ENCODE peak calls at places on chromosome 14, in eight cellular contexts. W, S, T, B, J, X, F and P are unnamed samples.

GRCh38 chr14:99181246-99181645 is 90.8 kb downstream of the BCL11B start:
- DNase-seq in X (no peak), B (no peak), J (no peak), T (no peak), S (peak), F (no peak), W (no peak), P (no peak)

GRCh38 chr14:56119221-56119967 is 1.2 kb downstream of the PELI2 start:
- DNase-seq in W (peak), F (peak), J (peak), B (peak), X (peak), T (no peak), S (peak), P (no peak)

GRCh38 chr14:94560782-94561655 is at the start of gene SERPINA4:
- DNase-seq in B (no peak), T (no peak), J (no peak), X (no peak), S (no peak), F (no peak), W (no peak), P (no peak)

GRCh38 chr14:25090716-25091454 is 40.9 kb upstream of the STXBP6 start:
- DNase-seq in S (no peak), B (no peak), W (no peak), F (peak), T (no peak), J (no peak), X (no peak), P (no peak)

GRCh38 chr14:72516936-72517408 is 376.9 kb downstream of the DPF3 start:
- DNase-seq in J (no peak), F (peak), S (peak), B (no peak), T (peak), X (peak), W (peak), P (peak)

GRCh38 chr14:94447206-94447605 is 5.4 kb downstream of the SERPINA11 start:
- DNase-seq in B (no peak), W (no peak), F (no peak), X (no peak), T (no peak), J (no peak), S (no peak), P (no peak)

GRCh38 chr14:32087173-32087861 is 10.2 kb downstream of the ARHGAP5 start:
- DNase-seq in S (peak), J (no peak), W (no peak), F (peak), T (no peak), B (no peak), X (no peak), P (no peak)

GRCh38 chr14:67285876-67286452 is 44.7 kb downstream of the PALS1 start:
- DNase-seq in F (no peak), T (no peak), W (peak), J (no peak), S (peak), X (no peak), B (no peak), P (no peak)

GRCh38 chr14:49497725-49498348 is 88.3 kb downstream of the RPS29 start:
- DNase-seq in S (peak), W (peak), X (no peak), F (peak), B (no peak), J (no peak), T (peak), P (no peak)

GRCh38 chr14:29743566-29743965 is 184.1 kb downstream of the PRKD1 start:
- DNase-seq in B (no peak), W (no peak), T (no peak), F (no peak), S (no peak), J (no peak), X (no peak), P (no peak)

GRCh38 chr14:22452330-22452729 is 136.7 kb downstream of the DAD1 start:
- DNase-seq in J (no peak), X (no peak), S (no peak), W (no peak), F (no peak), B (no peak), T (no peak), P (no peak)

GRCh38 chr14:33369041-33369440 is 430.4 kb downstream of the NPAS3 start:
- DNase-seq in T (no peak), J (no peak), W (no peak), F (no peak), S (no peak), X (no peak), B (no peak), P (no peak)

GRCh38 chr14:33362934-33363333 is 424.3 kb downstream of the NPAS3 start:
- DNase-seq in S (peak), X (no peak), W (no peak), F (no peak), T (no peak), J (no peak), B (no peak), P (no peak)

GRCh38 chr14:33364536-33364935 is 425.9 kb downstream of the NPAS3 start:
- DNase-seq in J (no peak), T (no peak), W (no peak), B (no peak), F (no peak), X (no peak), S (no peak), P (no peak)

GRCh38 chr14:33359288-33359881 is 420.7 kb downstream of the NPAS3 start:
- DNase-seq in W (no peak), S (no peak), X (no peak), J (no peak), F (no peak), B (no peak), T (no peak), P (no peak)

GRCh38 chr14:33363687-33364086 is 425.0 kb downstream of the NPAS3 start:
- DNase-seq in J (no peak), F (peak), W (no peak), S (no peak), X (no peak), B (no peak), T (no peak), P (no peak)
- H3K4me3 ChIP-seq in J (no peak), F (no peak), W (no peak), S (no peak), X (no peak), B (no peak), T (no peak), P (no peak)

DNA sequence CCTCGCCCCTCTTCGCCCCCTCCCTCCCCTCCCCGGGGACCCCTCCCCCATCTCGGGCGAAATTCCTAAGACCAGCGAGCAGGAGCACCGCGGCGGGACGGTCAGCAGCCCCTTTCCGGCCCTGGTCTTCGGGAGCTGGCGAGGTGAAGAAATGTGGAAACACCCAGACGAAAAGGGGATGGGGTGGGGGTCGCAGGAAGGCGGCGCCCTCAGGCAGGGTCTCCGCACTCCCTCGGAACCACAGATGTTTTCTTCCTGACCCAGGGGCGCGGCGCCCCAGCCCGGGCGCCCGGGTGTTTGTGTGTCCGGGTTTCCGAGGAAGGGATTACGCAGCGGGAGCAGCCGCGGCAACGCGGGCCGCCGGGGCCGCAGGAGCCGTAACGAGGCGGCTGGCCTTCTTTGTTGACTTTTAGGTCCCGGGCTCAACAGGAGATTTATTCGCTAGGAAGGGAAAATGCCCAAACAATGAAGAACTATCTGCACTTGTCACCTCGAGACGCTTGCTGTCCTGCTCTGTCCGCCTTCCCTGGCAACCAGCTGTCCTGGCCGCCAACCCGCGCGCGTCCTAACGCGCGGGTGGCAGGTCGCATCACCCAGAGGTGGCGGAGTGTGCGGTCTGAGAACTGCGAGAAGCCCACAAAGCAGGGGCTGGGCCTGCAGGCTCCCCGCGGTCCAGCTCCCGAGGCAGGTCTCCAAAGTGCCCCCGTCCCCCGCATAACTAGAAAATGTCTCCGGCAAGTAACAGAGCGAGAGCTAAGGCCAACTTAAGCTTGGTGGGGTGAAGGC is 7.0 kb downstream of the FOXA1 start:
- DNase-seq in B (peak), S (peak), F (no peak), T (no peak), W (no peak), X (no peak), J (peak), P (no peak)
- H3K4me3 ChIP-seq in B (no peak), S (peak), F (no peak), T (no peak), W (no peak), X (no peak), J (peak), P (no peak)

GRCh38 chr14:101948666-101949205 is 15.6 kb upstream of the DYNC1H1 start:
- DNase-seq in S (no peak), T (no peak), B (peak), X (no peak), W (no peak), F (no peak), J (no peak), P (no peak)

GRCh38 chr14:101945171-101945570 is 19.2 kb upstream of the DYNC1H1 start:
- DNase-seq in F (no peak), S (peak), B (no peak), X (no peak), T (no peak), W (no peak), J (no peak), P (no peak)

GRCh38 chr14:101947904-101948665 is 16.3 kb upstream of the DYNC1H1 start:
- DNase-seq in T (peak), X (peak), S (peak), F (peak), B (peak), J (peak), W (peak), P (peak)

GRCh38 chr14:101950100-101950499 is 14.3 kb upstream of the DYNC1H1 start:
- DNase-seq in W (no peak), B (no peak), F (no peak), X (no peak), S (no peak), T (no peak), J (no peak), P (no peak)

DNA sequence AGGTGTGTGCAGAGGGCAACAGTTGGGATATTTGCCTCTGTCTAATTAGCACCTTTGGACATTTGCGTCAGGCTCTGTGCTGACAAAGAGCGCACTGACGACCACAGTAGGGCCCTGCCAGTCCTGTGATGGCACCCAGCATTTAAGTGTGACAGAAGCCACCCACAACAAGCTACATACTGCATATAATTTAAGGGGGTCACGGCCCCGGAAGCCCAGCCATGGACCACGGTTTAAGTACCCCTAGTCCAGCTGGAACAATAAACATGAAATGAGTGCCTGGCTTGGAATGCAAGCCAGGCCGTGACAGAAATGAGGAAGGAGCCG is 16.8 kb upstream of the DYNC1H1 start:
- DNase-seq in W (peak), S (no peak), F (no peak), T (no peak), B (no peak), J (peak), X (no peak), P (peak)
- H3K4me3 ChIP-seq in W (peak), S (peak), F (peak), T (peak), B (peak), J (peak), X (peak), P (peak)

GRCh38 chr14:66008631-66009030 is 477.5 kb upstream of the CCDC196 start:
- DNase-seq in J (no peak), S (no peak), W (no peak), T (no peak), X (no peak), F (no peak), B (no peak), P (no peak)
- H3K4me3 ChIP-seq in J (no peak), S (no peak), W (no peak), T (no peak), X (no peak), F (no peak), B (no peak), P (no peak)

GRCh38 chr14:104865069-104865630 is at the start of gene CEP170B:
- DNase-seq in F (no peak), S (peak), X (no peak), J (peak), T (no peak), B (no peak), W (no peak), P (peak)

GRCh38 chr14:104865631-104866441 is 768 bp downstream of the CEP170B start:
- DNase-seq in T (no peak), B (no peak), F (peak), J (peak), X (no peak), S (peak), W (no peak), P (no peak)

GRCh38 chr14:104864267-104865068 is 600 bp upstream of the CEP170B start:
- DNase-seq in X (no peak), S (peak), B (no peak), J (peak), F (no peak), T (no peak), W (no peak), P (no peak)

GRCh38 chr14:104863131-104863862 is 1.8 kb upstream of the CEP170B start:
- DNase-seq in X (peak), F (no peak), J (no peak), T (no peak), S (peak), B (no peak), W (no peak), P (no peak)

GRCh38 chr14:104863923-104864266 is 1.2 kb upstream of the CEP170B start:
- DNase-seq in B (no peak), F (no peak), T (no peak), X (no peak), S (no peak), J (no peak), W (no peak), P (no peak)
- H3K4me3 ChIP-seq in B (peak), F (no peak), T (peak), X (no peak), S (peak), J (peak), W (no peak), P (no peak)

GRCh38 chr14:21063479-21063878 is 5.9 kb downstream of the RNASE8 start:
- DNase-seq in F (peak), X (no peak), S (peak), T (no peak), B (no peak), W (no peak), J (no peak), P (no peak)
- H3K4me3 ChIP-seq in F (no peak), X (no peak), S (no peak), T (no peak), B (no peak), W (no peak), J (no peak), P (no peak)

GRCh38 chr14:38208825-38209562 is 1.3 kb downstream of the SSTR1 start:
- DNase-seq in W (no peak), F (no peak), X (peak), J (peak), B (peak), T (no peak), S (peak), P (no peak)

GRCh38 chr14:38207342-38207741 is 362 bp upstream of the SSTR1 start:
- DNase-seq in J (no peak), T (no peak), W (no peak), F (no peak), X (no peak), S (no peak), B (no peak), P (no peak)

GRCh38 chr14:38206689-38207088 is 1.0 kb upstream of the SSTR1 start:
- DNase-seq in F (no peak), T (no peak), J (no peak), B (no peak), S (no peak), W (no peak), X (no peak), P (no peak)

GRCh38 chr14:38209572-38210159 is 2.0 kb downstream of the SSTR1 start:
- DNase-seq in W (no peak), X (no peak), T (no peak), B (peak), S (peak), J (no peak), F (no peak), P (no peak)

GRCh38 chr14:38207830-38208815 is at the start of gene SSTR1:
- DNase-seq in X (no peak), J (peak), W (no peak), F (no peak), B (no peak), S (peak), T (no peak), P (no peak)
- H3K4me3 ChIP-seq in X (peak), J (peak), W (no peak), F (peak), B (peak), S (peak), T (peak), P (peak)

GRCh38 chr14:54490448-54490805 is 1.6 kb upstream of the GMFB start:
- DNase-seq in S (peak), B (no peak), X (no peak), T (no peak), W (no peak), J (no peak), F (no peak), P (no peak)
- H3K4me3 ChIP-seq in S (no peak), B (no peak), X (no peak), T (no peak), W (no peak), J (no peak), F (no peak), P (no peak)

GRCh38 chr14:77040059-77040308 is 11.5 kb upstream of the IRF2BPL start:
- DNase-seq in F (no peak), S (no peak), X (no peak), J (no peak), T (no peak), B (no peak), W (no peak), P (no peak)

GRCh38 chr14:77036484-77037337 is 8.2 kb upstream of the IRF2BPL start:
- DNase-seq in W (peak), B (no peak), J (no peak), F (no peak), X (no peak), S (no peak), T (no peak), P (no peak)

GRCh38 chr14:77037338-77037782 is 8.9 kb upstream of the IRF2BPL start:
- DNase-seq in S (no peak), T (no peak), B (no peak), F (no peak), J (no peak), W (no peak), X (no peak), P (no peak)

GRCh38 chr14:77039285-77040058 is 11.0 kb upstream of the IRF2BPL start:
- DNase-seq in F (no peak), T (no peak), J (no peak), B (no peak), X (no peak), W (peak), S (no peak), P (no peak)

DNA sequence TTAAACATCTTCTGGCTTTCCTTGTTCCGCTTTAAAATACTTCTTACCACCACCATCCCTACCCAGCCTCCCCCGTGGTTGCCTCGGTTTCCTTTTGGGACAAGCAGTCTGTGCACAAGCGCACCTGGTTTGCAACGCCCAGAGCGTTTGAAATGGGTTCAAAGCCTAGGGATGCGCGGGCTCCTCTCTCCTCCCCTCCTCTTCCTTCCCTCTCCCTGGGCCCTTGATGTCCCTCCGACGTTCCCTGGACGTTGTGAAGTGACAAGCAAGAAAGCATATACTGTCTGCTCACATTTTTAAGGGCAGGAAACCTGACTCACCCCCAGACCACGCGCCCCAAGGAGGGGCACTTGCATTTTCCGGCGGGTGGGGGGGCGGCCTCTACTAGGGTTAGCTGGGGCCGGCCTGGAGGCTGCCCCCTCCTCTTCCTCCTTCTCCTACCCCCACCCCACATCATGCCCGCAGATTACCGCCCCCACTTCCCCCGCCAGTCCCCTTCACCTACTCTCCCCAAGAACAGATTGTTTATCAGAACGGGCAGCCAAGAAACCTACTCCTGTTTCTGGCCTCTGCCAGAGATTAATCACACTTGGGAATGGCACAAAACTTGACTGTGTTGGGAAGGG is 9.5 kb upstream of the IRF2BPL start:
- DNase-seq in X (no peak), B (no peak), T (no peak), S (peak), W (no peak), J (peak), F (no peak), P (peak)
- H3K4me3 ChIP-seq in X (no peak), B (no peak), T (peak), S (peak), W (no peak), J (no peak), F (no peak), P (peak)